ENCODE peak calls at places on chromosomes 3 and 15, in four cellular contexts. Q, R, S and X are unnamed samples.

GRCh38 chr15:60121845-60122244 is 117.7 kb downstream of the FOXB1 start:
- DNase-seq in Q (no peak), R (no peak), S (no peak), X (no peak)

GRCh38 chr3:158532099-158532734 is 38.8 kb upstream of the MLF1 start:
- DNase-seq in Q (peak; percentile 72), R (peak; percentile 20), S (peak; percentile 44), X (no peak)

GRCh38 chr3:60399861-60400845 is 851.1 kb downstream of the FHIT start:
- DNase-seq in Q (no peak), R (no peak), S (no peak), X (no peak)

GRCh38 chr3:126194713-126195305 is 14.4 kb upstream of the ALDH1L1 start:
- DNase-seq in Q (no peak), R (no peak), S (no peak), X (no peak)

GRCh38 chr3:127588675-127589577 is 1.6 kb downstream of the TPRA1 start:
- DNase-seq in Q (peak; percentile 13), R (no peak), S (peak; percentile 23), X (no peak)

GRCh38 chr3:125062904-125063618 is 7.3 kb upstream of the HEG1 start:
- DNase-seq in Q (peak; percentile 71), R (no peak), S (peak; percentile 99), X (no peak)

GRCh38 chr3:63921741-63922482 is 9.7 kb upstream of the SCAANT1 start:
- DNase-seq in Q (no peak), R (no peak), S (no peak), X (no peak)

GRCh38 chr15:63985221-63986184 is 60.8 kb downstream of the DAPK2 start:
- DNase-seq in Q (peak; percentile 30), R (no peak), S (no peak), X (no peak)

GRCh38 chr3:184597783-184598182 is 36.2 kb downstream of the EPHB3 start:
- DNase-seq in Q (no peak), R (no peak), S (no peak), X (no peak)

GRCh38 chr3:9233101-9233500 is 16.3 kb downstream of the SRGAP3 start:
- DNase-seq in Q (no peak), R (no peak), S (no peak), X (no peak)

GRCh38 chr3:124565013-124565412 is 165.2 kb upstream of the UMPS start:
- DNase-seq in Q (peak; percentile 71), R (peak; percentile 55), S (peak; percentile 82), X (peak; percentile 87)

GRCh38 chr3:126888186-126888760 is 94.6 kb upstream of the PLXNA1 start:
- DNase-seq in Q (no peak), R (no peak), S (no peak), X (no peak)

GRCh38 chr15:73767794-73768501 is 14.8 kb upstream of the INSYN1 start:
- DNase-seq in Q (no peak), R (no peak), S (no peak), X (no peak)

GRCh38 chr15:79973445-79974180 is 2.6 kb upstream of the BCL2A1 start:
- DNase-seq in Q (no peak), R (no peak), S (no peak), X (no peak)

GRCh38 chr3:140159646-140160045 is 224.7 kb downstream of the CLSTN2 start:
- DNase-seq in Q (no peak), R (no peak), S (no peak), X (no peak)

GRCh38 chr15:59087731-59088130 is 17.2 kb upstream of the CCNB2 start:
- DNase-seq in Q (no peak), R (no peak), S (no peak), X (no peak)
- TF ChIP-seq POLR2AphosphoS5 in Q (no peak), R (no peak), S (no peak), X (no peak)

GRCh38 chr3:190001426-190001825 is 119.3 kb downstream of the P3H2 start:
- DNase-seq in Q (no peak), R (no peak), S (no peak), X (no peak)
- TF ChIP-seq JUN in Q (no peak), R (no peak), S (no peak), X (no peak)

GRCh38 chr3:94936023-94936580 is 873.2 kb downstream of the NSUN3 start:
- DNase-seq in Q (no peak), R (no peak), S (peak; percentile 3), X (no peak)

DNA sequence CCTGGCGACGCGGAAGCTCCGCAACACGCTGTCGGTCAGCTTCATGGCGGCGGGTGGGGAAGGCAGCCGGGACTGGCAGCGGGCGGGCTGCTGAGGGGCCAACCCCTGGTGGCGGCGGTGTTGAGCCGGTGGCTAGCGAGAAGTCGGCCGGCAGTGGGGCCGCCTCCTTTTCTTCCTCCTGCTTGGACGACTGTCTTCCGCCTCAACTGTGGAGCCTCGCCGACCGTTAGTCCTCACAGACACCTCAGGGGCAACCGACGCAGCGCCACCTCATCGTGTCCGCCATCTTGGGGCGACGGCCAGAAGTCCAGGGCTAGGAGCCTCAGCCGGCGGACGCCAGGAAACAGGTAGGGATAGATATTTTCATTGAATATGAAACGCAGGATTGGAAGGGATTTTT is 875.1 kb downstream of the NSUN3 start:
- DNase-seq in Q (no peak), R (peak; percentile 13), S (no peak), X (no peak)
- TF ChIP-seq POLR2AphosphoS5 in Q (no peak), R (no peak), S (no peak), X (no peak)

DNA sequence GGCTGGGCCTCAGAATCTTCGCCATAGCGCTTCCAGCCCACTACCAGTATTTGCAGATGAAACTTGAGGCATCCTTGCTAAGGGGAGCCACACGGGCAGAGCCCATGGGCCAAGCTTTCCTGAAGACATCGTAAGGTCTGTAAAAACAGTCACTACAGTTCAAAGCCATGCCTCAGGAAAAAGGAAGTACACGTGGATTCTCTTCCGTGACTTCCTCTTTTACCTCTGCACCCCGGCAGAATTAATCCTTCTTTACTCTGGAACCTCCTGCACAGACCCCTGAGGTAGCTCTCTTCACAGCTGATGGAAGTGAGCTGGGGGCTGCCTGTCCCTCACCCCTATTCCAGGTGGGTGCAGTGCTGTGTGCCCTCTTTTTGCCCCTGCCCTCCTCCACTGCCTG is 129.2 kb downstream of the CHDH start:
- DNase-seq in Q (no peak), R (no peak), S (no peak), X (no peak)
- TF ChIP-seq JUN in Q (no peak), R (no peak), S (no peak), X (no peak)

GRCh38 chr15:100241572-100242479 is 99.9 kb downstream of the ADAMTS17 start:
- DNase-seq in Q (no peak), R (peak; percentile 55), S (peak; percentile 63), X (no peak)
- TF ChIP-seq POLR2AphosphoS5 in Q (no peak), R (no peak), S (no peak), X (no peak)

GRCh38 chr3:49869525-49870126 is at the start of gene CAMKV:
- DNase-seq in Q (no peak), R (peak; percentile 60), S (no peak), X (peak; percentile 84)
- TF ChIP-seq JUN in Q (no peak), R (no peak), S (no peak), X (no peak)

GRCh38 chr15:66882251-66883020 is 180.4 kb downstream of the SMAD6 start:
- DNase-seq in Q (peak; percentile 42), R (no peak), S (no peak), X (peak; percentile 43)

GRCh38 chr15:66881173-66881905 is 179.3 kb downstream of the SMAD6 start:
- DNase-seq in Q (no peak), R (no peak), S (no peak), X (peak; percentile 38)

GRCh38 chr15:66884661-66885237 is 180.7 kb upstream of the SMAD3 start:
- DNase-seq in Q (no peak), R (no peak), S (no peak), X (no peak)

GRCh38 chr15:66885281-66885915 is 180.0 kb upstream of the SMAD3 start:
- DNase-seq in Q (no peak), R (no peak), S (no peak), X (no peak)

DNA sequence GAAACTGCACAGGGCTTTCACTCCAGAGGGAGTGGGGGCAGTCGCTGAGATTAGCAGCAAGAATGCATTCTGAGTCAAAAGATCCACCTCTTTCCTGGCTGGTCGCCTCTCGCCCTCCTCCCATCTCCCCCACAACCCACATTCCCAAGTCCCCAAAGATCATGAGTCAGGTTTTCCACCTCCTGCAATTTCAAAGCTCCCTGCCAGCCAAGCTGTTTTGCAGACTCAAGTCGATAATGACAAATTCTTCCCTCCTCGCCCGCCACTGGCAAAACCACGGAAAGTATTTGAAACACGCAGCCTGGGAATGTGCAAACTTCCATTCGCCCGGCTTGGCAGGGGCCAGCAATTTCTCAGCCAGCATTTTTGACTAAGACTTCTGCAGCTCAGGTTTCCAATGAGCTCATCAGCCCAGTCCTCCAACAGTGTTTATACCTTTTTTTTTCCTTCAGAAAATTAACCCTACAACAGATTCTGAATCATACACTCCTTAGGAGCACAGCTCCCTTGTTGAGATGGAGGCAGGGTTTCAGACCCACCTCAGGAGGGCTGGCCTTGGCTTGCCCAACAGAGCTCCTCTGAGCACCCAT is 181.4 kb downstream of the SMAD6 start:
- DNase-seq in Q (peak; percentile 99), R (no peak), S (peak; percentile 77), X (peak; percentile 58)
- TF ChIP-seq POLR2AphosphoS5 in Q (peak; percentile 59), R (no peak), S (no peak), X (no peak)

GRCh38 chr3:66456711-66457173 is 44.1 kb downstream of the LRIG1 start:
- DNase-seq in Q (no peak), R (no peak), S (no peak), X (no peak)
- TF ChIP-seq JUN in Q (no peak), R (no peak), S (no peak), X (no peak)

DNA sequence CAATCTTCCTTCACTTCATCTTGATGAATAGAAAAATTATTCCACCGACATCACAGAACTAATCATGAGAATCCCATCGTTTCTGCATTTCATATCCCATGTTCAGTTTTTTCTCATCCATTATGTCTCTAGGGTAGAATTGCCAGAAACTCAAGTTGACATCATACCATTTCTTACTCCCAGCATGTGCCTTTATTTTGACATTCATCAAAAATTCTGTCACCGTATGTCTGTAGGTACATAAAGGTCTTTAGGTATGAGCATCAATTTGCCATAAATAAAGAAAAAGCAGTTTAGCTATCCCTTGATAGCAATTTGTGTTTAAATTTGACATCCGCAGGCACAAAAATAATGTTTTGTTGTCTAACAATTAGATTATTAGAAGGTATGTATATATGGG is 175.5 kb upstream of the ROBO2 start:
- DNase-seq in Q (no peak), R (no peak), S (no peak), X (no peak)
- TF ChIP-seq POLR2AphosphoS5 in Q (no peak), R (no peak), S (no peak), X (no peak)